ENCODE peak calls at places on chromosomes 6 and 20, in six cellular contexts. One of them, this sample, is unnamed.
A peak's percentile ranks its signal among the peaks of the same experiment; 100 is the strongest.

GRCh38 chr6:127554435-127555006 is 22.5 kb upstream of the C6orf58 start:
- DNase-seq in adrenal gland: peak; percentile 17
- DNase-seq in pancreas: no peak
- DNase-seq in BJ: no peak
- DNase-seq in AG04450: no peak
- DNase-seq in left lung: no peak
- DNase-seq in this sample: no peak

GRCh38 chr6:109397020-109397419 is 14.8 kb upstream of the CD164 start:
- DNase-seq in AG04450: no peak
- DNase-seq in adrenal gland: no peak
- DNase-seq in left lung: no peak
- DNase-seq in BJ: no peak
- DNase-seq in pancreas: no peak
- DNase-seq in this sample: no peak

GRCh38 chr20:49170714-49171113 is 17.4 kb downstream of the STAU1 start:
- DNase-seq in AG04450: no peak
- DNase-seq in BJ: no peak
- DNase-seq in pancreas: no peak
- DNase-seq in left lung: no peak
- DNase-seq in adrenal gland: no peak
- DNase-seq in this sample: no peak

GRCh38 chr6:134400941-134401340 is 83.0 kb upstream of the SGK1 start:
- DNase-seq in AG04450: no peak
- DNase-seq in left lung: no peak
- DNase-seq in BJ: no peak
- DNase-seq in pancreas: no peak
- DNase-seq in adrenal gland: no peak
- DNase-seq in this sample: no peak

GRCh38 chr6:75601608-75602163 is at the start of gene SENP6:
- DNase-seq in pancreas: peak; percentile 88
- DNase-seq in BJ: no peak
- DNase-seq in left lung: peak; percentile 87
- DNase-seq in adrenal gland: peak; percentile 81
- DNase-seq in AG04450: no peak
- DNase-seq in this sample: no peak

GRCh38 chr6:4763921-4764320 is 12.3 kb upstream of the CDYL start:
- DNase-seq in adrenal gland: no peak
- DNase-seq in pancreas: no peak
- DNase-seq in AG04450: no peak
- DNase-seq in BJ: no peak
- DNase-seq in left lung: no peak
- DNase-seq in this sample: no peak

GRCh38 chr6:11043961-11044711 is at the start of gene ELOVL2:
- DNase-seq in AG04450: no peak
- DNase-seq in left lung: no peak
- DNase-seq in pancreas: peak; percentile 65
- DNase-seq in BJ: no peak
- DNase-seq in adrenal gland: peak; percentile 21
- DNase-seq in this sample: no peak

GRCh38 chr6:39925931-39926290 is 8.4 kb downstream of the MOCS1 start:
- DNase-seq in left lung: no peak
- DNase-seq in AG04450: no peak
- DNase-seq in pancreas: no peak
- DNase-seq in adrenal gland: no peak
- DNase-seq in BJ: no peak
- DNase-seq in this sample: no peak

GRCh38 chr6:89022747-89023289 is 57.7 kb upstream of the PNRC1 start:
- DNase-seq in left lung: no peak
- DNase-seq in pancreas: no peak
- DNase-seq in AG04450: no peak
- DNase-seq in BJ: peak; percentile 4
- DNase-seq in adrenal gland: no peak
- DNase-seq in this sample: peak; percentile 25

GRCh38 chr6:74609857-74610256 is 596.0 kb downstream of the COL12A1 start:
- DNase-seq in pancreas: no peak
- DNase-seq in left lung: no peak
- DNase-seq in adrenal gland: no peak
- DNase-seq in BJ: no peak
- DNase-seq in AG04450: no peak
- DNase-seq in this sample: no peak

GRCh38 chr20:63057133-63058117 is 50.7 kb upstream of the BHLHE23 start:
- DNase-seq in AG04450: no peak
- DNase-seq in adrenal gland: no peak
- DNase-seq in BJ: no peak
- DNase-seq in pancreas: no peak
- DNase-seq in left lung: no peak
- DNase-seq in this sample: no peak

DNA sequence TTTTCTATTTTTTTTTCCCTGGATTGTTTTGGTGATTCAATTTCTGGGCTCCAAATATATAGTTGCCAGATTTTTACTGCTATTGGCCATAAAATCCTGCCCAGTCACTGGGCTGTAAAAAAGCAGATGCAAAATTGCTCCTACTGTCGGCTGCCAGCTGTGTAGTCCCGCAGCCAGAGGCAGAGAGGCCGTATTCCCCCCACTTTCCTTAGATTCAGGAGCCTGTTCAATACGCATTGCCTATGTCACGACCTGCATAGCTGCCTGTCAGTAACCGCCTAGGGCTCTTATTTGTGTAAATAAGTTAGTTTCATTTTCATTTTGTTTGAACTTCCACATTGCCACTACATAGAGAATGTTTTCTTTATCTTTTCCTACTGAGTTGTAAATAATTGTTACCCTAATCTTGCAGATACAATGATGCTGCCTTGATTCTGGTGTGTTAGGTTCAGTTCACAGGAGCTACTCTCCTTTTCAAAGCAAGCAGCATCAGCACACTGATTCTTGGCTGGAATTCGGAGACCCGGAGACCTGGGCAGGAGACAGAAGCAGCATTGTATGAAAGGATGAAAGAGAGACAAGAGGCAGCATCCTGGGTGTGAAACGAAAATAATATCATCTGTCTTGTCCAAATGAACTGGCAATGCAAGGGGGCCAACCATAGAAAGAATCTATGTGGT is 46.0 kb upstream of the UST start:
- DNase-seq in BJ: no peak
- DNase-seq in pancreas: no peak
- DNase-seq in AG04450: peak; percentile 2
- DNase-seq in left lung: no peak
- DNase-seq in adrenal gland: peak; percentile 37
- DNase-seq in this sample: no peak
- H3K4me3 ChIP-seq in BJ: peak overlapping the region; percentile 29
- H3K4me3 ChIP-seq in pancreas: no peak overlapping the region
- H3K4me3 ChIP-seq in AG04450: peak overlapping the region; percentile 47
- H3K4me3 ChIP-seq in left lung: peak overlapping the region; percentile 33
- H3K4me3 ChIP-seq in adrenal gland: no peak overlapping the region
- H3K4me3 ChIP-seq in this sample: peak overlapping the region; percentile 34

GRCh38 chr6:87070750-87071149 is 24.2 kb downstream of the CGA start:
- DNase-seq in left lung: no peak
- DNase-seq in adrenal gland: no peak
- DNase-seq in AG04450: no peak
- DNase-seq in BJ: no peak
- DNase-seq in pancreas: no peak
- DNase-seq in this sample: no peak

GRCh38 chr6:87066449-87067288 is 28.2 kb downstream of the CGA start:
- DNase-seq in pancreas: no peak
- DNase-seq in AG04450: peak; percentile 45
- DNase-seq in left lung: no peak
- DNase-seq in adrenal gland: peak; percentile 40
- DNase-seq in BJ: peak; percentile 8
- DNase-seq in this sample: peak; percentile 24

GRCh38 chr6:87068804-87069203 is 26.1 kb downstream of the CGA start:
- DNase-seq in adrenal gland: no peak
- DNase-seq in BJ: no peak
- DNase-seq in AG04450: no peak
- DNase-seq in pancreas: no peak
- DNase-seq in left lung: no peak
- DNase-seq in this sample: no peak

GRCh38 chr6:87059943-87060342 is 35.0 kb downstream of the CGA start:
- DNase-seq in AG04450: no peak
- DNase-seq in pancreas: peak; percentile 48
- DNase-seq in left lung: no peak
- DNase-seq in BJ: no peak
- DNase-seq in adrenal gland: no peak
- DNase-seq in this sample: no peak

GRCh38 chr6:87065117-87065516 is 29.8 kb downstream of the CGA start:
- DNase-seq in left lung: no peak
- DNase-seq in BJ: no peak
- DNase-seq in pancreas: no peak
- DNase-seq in adrenal gland: no peak
- DNase-seq in AG04450: no peak
- DNase-seq in this sample: no peak
- TF ChIP-seq CTCF in left lung: no peak
- TF ChIP-seq CTCF in BJ: no peak
- TF ChIP-seq CTCF in pancreas: no peak
- TF ChIP-seq CTCF in adrenal gland: no peak
- TF ChIP-seq CTCF in AG04450: no peak
- TF ChIP-seq CTCF in this sample: no peak

DNA sequence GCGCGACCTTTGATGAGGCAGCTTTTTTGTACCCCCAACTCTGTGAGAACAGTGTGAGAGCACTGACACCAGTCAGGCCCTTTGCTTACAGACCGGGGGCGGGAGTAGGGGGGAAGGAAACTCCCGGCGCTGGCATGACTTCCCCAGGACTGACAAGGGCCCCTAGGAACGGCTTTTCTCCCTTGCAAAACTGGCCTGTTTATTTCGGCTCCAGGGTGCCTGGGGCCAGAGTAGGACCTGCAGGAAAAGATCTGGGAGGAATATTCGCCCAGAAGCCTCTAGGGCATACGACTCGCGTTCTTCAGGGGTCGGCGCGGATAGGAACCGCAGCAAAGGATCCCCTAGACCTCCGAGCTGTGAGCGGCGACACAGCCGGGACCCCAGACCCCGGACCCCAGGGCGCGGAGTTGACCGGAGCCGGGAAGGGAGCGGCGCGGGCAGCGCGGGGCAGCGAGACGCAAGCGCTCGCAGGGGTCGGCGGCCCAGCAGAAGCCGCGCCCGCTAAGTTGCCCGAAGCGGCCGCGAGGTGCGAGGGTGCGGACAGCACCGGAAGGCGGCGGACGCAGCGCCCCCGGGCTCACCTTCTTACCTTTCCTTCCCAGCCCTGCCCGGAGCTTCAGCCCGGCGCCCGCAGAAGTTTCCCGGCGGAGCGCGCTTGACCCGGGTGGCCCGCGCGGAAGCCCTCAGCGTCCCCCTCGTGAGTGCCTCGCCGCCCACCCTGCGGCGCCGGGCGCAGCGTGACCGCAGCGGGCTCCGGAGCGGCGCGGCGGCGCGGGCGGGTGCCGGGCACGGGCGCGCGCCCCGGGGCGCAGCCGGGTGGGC is at the start of gene POPDC3:
- DNase-seq in adrenal gland: no peak
- DNase-seq in left lung: no peak
- DNase-seq in AG04450: no peak
- DNase-seq in BJ: no peak
- DNase-seq in pancreas: peak; percentile 67
- DNase-seq in this sample: no peak
- H3K4me3 ChIP-seq in adrenal gland: no peak within 1 kb of the TSS
- H3K4me3 ChIP-seq in left lung: peak within 1 kb of the TSS; percentile 29
- H3K4me3 ChIP-seq in AG04450: peak within 1 kb of the TSS; percentile 73
- H3K4me3 ChIP-seq in BJ: peak within 1 kb of the TSS; percentile 58
- H3K4me3 ChIP-seq in pancreas: peak within 1 kb of the TSS; percentile 28
- H3K4me3 ChIP-seq in this sample: peak within 1 kb of the TSS; percentile 64

GRCh38 chr6:97586344-97586743 is 303.3 kb upstream of the MMS22L start:
- DNase-seq in adrenal gland: no peak
- DNase-seq in pancreas: no peak
- DNase-seq in left lung: no peak
- DNase-seq in BJ: no peak
- DNase-seq in AG04450: peak; percentile 7
- DNase-seq in this sample: no peak
- TF ChIP-seq CTCF in adrenal gland: no peak
- TF ChIP-seq CTCF in pancreas: no peak
- TF ChIP-seq CTCF in left lung: no peak
- TF ChIP-seq CTCF in BJ: peak; percentile 14
- TF ChIP-seq CTCF in AG04450: peak; percentile 61
- TF ChIP-seq CTCF in this sample: no peak

GRCh38 chr6:144335914-144336313 is 50.8 kb downstream of the UTRN start:
- DNase-seq in BJ: no peak
- DNase-seq in AG04450: no peak
- DNase-seq in left lung: no peak
- DNase-seq in adrenal gland: no peak
- DNase-seq in pancreas: no peak
- DNase-seq in this sample: no peak
- H3K4me3 ChIP-seq in BJ: no peak overlapping the region
- H3K4me3 ChIP-seq in AG04450: no peak overlapping the region
- H3K4me3 ChIP-seq in left lung: no peak overlapping the region
- H3K4me3 ChIP-seq in adrenal gland: no peak overlapping the region
- H3K4me3 ChIP-seq in pancreas: no peak overlapping the region
- H3K4me3 ChIP-seq in this sample: no peak overlapping the region

DNA sequence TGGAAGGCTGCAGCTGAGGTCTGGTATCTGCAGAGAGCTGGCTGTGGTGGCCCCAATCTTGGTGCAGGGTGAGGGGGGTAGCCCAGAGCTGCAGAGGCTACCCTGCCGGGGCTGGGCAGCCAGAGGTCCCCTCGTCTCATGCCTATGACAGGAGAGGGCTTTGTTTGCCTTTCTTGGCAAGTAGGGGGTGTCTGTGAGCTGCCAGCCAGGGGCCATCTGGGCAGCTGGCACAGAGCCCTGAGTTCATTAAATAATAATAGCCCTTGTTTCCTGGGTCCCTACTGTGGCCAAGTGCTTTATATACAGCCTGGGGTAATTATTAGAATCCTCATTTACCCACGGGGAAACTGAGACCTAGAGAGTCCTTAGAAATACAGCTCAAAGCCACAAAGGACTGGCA is 66.6 kb downstream of the EZR start:
- DNase-seq in left lung: no peak
- DNase-seq in pancreas: no peak
- DNase-seq in adrenal gland: no peak
- DNase-seq in AG04450: no peak
- DNase-seq in BJ: no peak
- DNase-seq in this sample: no peak
- TF ChIP-seq CTCF in left lung: no peak
- TF ChIP-seq CTCF in pancreas: no peak
- TF ChIP-seq CTCF in adrenal gland: no peak
- TF ChIP-seq CTCF in AG04450: peak; percentile 20
- TF ChIP-seq CTCF in BJ: peak; percentile 21
- TF ChIP-seq CTCF in this sample: peak; percentile 23

GRCh38 chr6:36202101-36202500 is 5.6 kb downstream of the BRPF3 start:
- DNase-seq in adrenal gland: no peak
- DNase-seq in pancreas: no peak
- DNase-seq in left lung: no peak
- DNase-seq in AG04450: no peak
- DNase-seq in BJ: no peak
- DNase-seq in this sample: no peak
- H3K4me3 ChIP-seq in adrenal gland: no peak overlapping the region
- H3K4me3 ChIP-seq in pancreas: no peak overlapping the region
- H3K4me3 ChIP-seq in left lung: no peak overlapping the region
- H3K4me3 ChIP-seq in AG04450: no peak overlapping the region
- H3K4me3 ChIP-seq in BJ: no peak overlapping the region
- H3K4me3 ChIP-seq in this sample: no peak overlapping the region